ENCODE peak calls at places on chromosomes 11 and 22, in six cellular contexts. One of them, this sample, is unnamed.

GRCh38 chr11:1946812-1947480 is at the start of gene MRPL23:
- DNase-seq in GM10248: no peak
- DNase-seq in HFFc6: no peak
- DNase-seq in A549: no peak
- DNase-seq in stimulated activated CD4-positive, alpha-beta T cell treated with anti-CD3 and anti-CD28 coated beads, Interleukin-4, amount 100 ng/mL, for 1 hour: peak
- DNase-seq in activated effector memory CD4-positive, alpha-beta T cell treated with anti-CD3 and anti-CD28 coated beads, Interleukin-2, amount 50 U/mL, for 16 hours: peak
- DNase-seq in this sample: peak

GRCh38 chr22:40462195-40462988 is 92.0 kb downstream of the SGSM3 start:
- DNase-seq in GM10248: peak
- DNase-seq in HFFc6: no peak
- DNase-seq in A549: no peak
- DNase-seq in stimulated activated CD4-positive, alpha-beta T cell treated with anti-CD3 and anti-CD28 coated beads, Interleukin-4, amount 100 ng/mL, for 1 hour: peak
- DNase-seq in activated effector memory CD4-positive, alpha-beta T cell treated with anti-CD3 and anti-CD28 coated beads, Interleukin-2, amount 50 U/mL, for 16 hours: peak
- DNase-seq in this sample: no peak

GRCh38 chr22:38219644-38220043 is 17.9 kb downstream of the MAFF start:
- DNase-seq in GM10248: no peak
- DNase-seq in HFFc6: no peak
- DNase-seq in A549: no peak
- DNase-seq in stimulated activated CD4-positive, alpha-beta T cell treated with anti-CD3 and anti-CD28 coated beads, Interleukin-4, amount 100 ng/mL, for 1 hour: no peak
- DNase-seq in activated effector memory CD4-positive, alpha-beta T cell treated with anti-CD3 and anti-CD28 coated beads, Interleukin-2, amount 50 U/mL, for 16 hours: no peak
- DNase-seq in this sample: no peak

GRCh38 chr11:110896358-110896757 is 184.1 kb upstream of the ARHGAP20 start:
- DNase-seq in GM10248: no peak
- DNase-seq in HFFc6: peak
- DNase-seq in A549: no peak
- DNase-seq in stimulated activated CD4-positive, alpha-beta T cell treated with anti-CD3 and anti-CD28 coated beads, Interleukin-4, amount 100 ng/mL, for 1 hour: no peak
- DNase-seq in activated effector memory CD4-positive, alpha-beta T cell treated with anti-CD3 and anti-CD28 coated beads, Interleukin-2, amount 50 U/mL, for 16 hours: no peak
- DNase-seq in this sample: no peak

GRCh38 chr11:65321828-65322495 is 7.3 kb downstream of the CDC42EP2 start:
- DNase-seq in GM10248: no peak
- DNase-seq in HFFc6: no peak
- DNase-seq in A549: no peak
- DNase-seq in stimulated activated CD4-positive, alpha-beta T cell treated with anti-CD3 and anti-CD28 coated beads, Interleukin-4, amount 100 ng/mL, for 1 hour: no peak
- DNase-seq in activated effector memory CD4-positive, alpha-beta T cell treated with anti-CD3 and anti-CD28 coated beads, Interleukin-2, amount 50 U/mL, for 16 hours: no peak
- DNase-seq in this sample: no peak

GRCh38 chr11:105937738-105938137 is 84.3 kb downstream of the MSANTD4 start:
- DNase-seq in GM10248: no peak
- DNase-seq in HFFc6: no peak
- DNase-seq in A549: no peak
- DNase-seq in stimulated activated CD4-positive, alpha-beta T cell treated with anti-CD3 and anti-CD28 coated beads, Interleukin-4, amount 100 ng/mL, for 1 hour: no peak
- DNase-seq in activated effector memory CD4-positive, alpha-beta T cell treated with anti-CD3 and anti-CD28 coated beads, Interleukin-2, amount 50 U/mL, for 16 hours: no peak
- DNase-seq in this sample: no peak

GRCh38 chr22:44357296-44357961 is 44.7 kb upstream of the SHISAL1 start:
- DNase-seq in GM10248: no peak
- DNase-seq in HFFc6: no peak
- DNase-seq in A549: no peak
- DNase-seq in stimulated activated CD4-positive, alpha-beta T cell treated with anti-CD3 and anti-CD28 coated beads, Interleukin-4, amount 100 ng/mL, for 1 hour: no peak
- DNase-seq in activated effector memory CD4-positive, alpha-beta T cell treated with anti-CD3 and anti-CD28 coated beads, Interleukin-2, amount 50 U/mL, for 16 hours: peak
- DNase-seq in this sample: peak

GRCh38 chr11:134756811-134757540 is 344.9 kb upstream of the B3GAT1 start:
- DNase-seq in GM10248: peak
- DNase-seq in HFFc6: no peak
- DNase-seq in A549: no peak
- DNase-seq in stimulated activated CD4-positive, alpha-beta T cell treated with anti-CD3 and anti-CD28 coated beads, Interleukin-4, amount 100 ng/mL, for 1 hour: no peak
- DNase-seq in activated effector memory CD4-positive, alpha-beta T cell treated with anti-CD3 and anti-CD28 coated beads, Interleukin-2, amount 50 U/mL, for 16 hours: no peak
- DNase-seq in this sample: no peak

GRCh38 chr11:91686700-91687099 is 537.9 kb upstream of the FAT3 start:
- DNase-seq in GM10248: no peak
- DNase-seq in HFFc6: no peak
- DNase-seq in A549: no peak
- DNase-seq in stimulated activated CD4-positive, alpha-beta T cell treated with anti-CD3 and anti-CD28 coated beads, Interleukin-4, amount 100 ng/mL, for 1 hour: no peak
- DNase-seq in activated effector memory CD4-positive, alpha-beta T cell treated with anti-CD3 and anti-CD28 coated beads, Interleukin-2, amount 50 U/mL, for 16 hours: no peak
- DNase-seq in this sample: no peak

GRCh38 chr11:8333431-8334401 is 70.0 kb upstream of the LMO1 start:
- DNase-seq in GM10248: no peak
- DNase-seq in HFFc6: no peak
- DNase-seq in A549: peak
- DNase-seq in stimulated activated CD4-positive, alpha-beta T cell treated with anti-CD3 and anti-CD28 coated beads, Interleukin-4, amount 100 ng/mL, for 1 hour: no peak
- DNase-seq in activated effector memory CD4-positive, alpha-beta T cell treated with anti-CD3 and anti-CD28 coated beads, Interleukin-2, amount 50 U/mL, for 16 hours: no peak
- DNase-seq in this sample: no peak

GRCh38 chr22:36879775-36880174 is 19.0 kb downstream of the NCF4 start:
- DNase-seq in GM10248: no peak
- DNase-seq in HFFc6: no peak
- DNase-seq in A549: no peak
- DNase-seq in stimulated activated CD4-positive, alpha-beta T cell treated with anti-CD3 and anti-CD28 coated beads, Interleukin-4, amount 100 ng/mL, for 1 hour: no peak
- DNase-seq in activated effector memory CD4-positive, alpha-beta T cell treated with anti-CD3 and anti-CD28 coated beads, Interleukin-2, amount 50 U/mL, for 16 hours: no peak
- DNase-seq in this sample: no peak

This sample was measured in body of pancreas.